ENCODE peak calls at places on chromosomes 4 and X, in five cellular contexts. D is HT1080; Q is NCI-H510A; J is activated CD8-positive, alpha-beta T cell treated with anti-CD3 and anti-CD28 coated beads, Interleukin-2, amount 10 ng/mL, durations not matched to agents 7 days and 5 days; P is substantia nigra. O is an unnamed sample.

GRCh38 chr4:108030332-108030731 is 40.6 kb downstream of the HADH start:
- DNase-seq in D (peak), Q (peak), J (peak), P (peak), O (no peak)

GRCh38 chr4:39977489-39978377 is at the start of gene PDS5A:
- DNase-seq in D (peak), Q (peak), J (peak), P (peak), O (peak)

GRCh38 chrX:55636109-55636508 is 12.9 kb downstream of the FOXR2 start:
- DNase-seq in D (no peak), Q (no peak), J (no peak), P (no peak), O (no peak)

GRCh38 chrX:24672701-24673190 is 21.0 kb upstream of the POLA1 start:
- DNase-seq in D (no peak), Q (no peak), J (no peak), P (no peak), O (no peak)

GRCh38 chrX:132745593-132745992 is 212.8 kb downstream of the HS6ST2 start:
- DNase-seq in D (no peak), Q (no peak), J (no peak), P (no peak), O (no peak)

GRCh38 chr4:76377922-76378321 is 43.0 kb downstream of the CCDC158 start:
- DNase-seq in D (peak), Q (no peak), J (peak), P (no peak), O (no peak)

GRCh38 chrX:47958943-47959342 is 44.8 kb downstream of the ZNF182 start:
- DNase-seq in D (no peak), Q (no peak), J (peak), P (no peak), O (no peak)

GRCh38 chr4:4299006-4299405 is 9.0 kb downstream of the ZBTB49 start:
- DNase-seq in D (no peak), Q (no peak), J (no peak), P (no peak), O (no peak)

GRCh38 chr4:8696369-8697127 is 104.0 kb downstream of the CPZ start:
- DNase-seq in D (no peak), Q (no peak), J (no peak), P (no peak), O (no peak)

GRCh38 chr4:102616661-102617060 is 115.5 kb downstream of the NFKB1 start:
- DNase-seq in D (no peak), Q (peak), J (no peak), P (no peak), O (no peak)

GRCh38 chr4:5144384-5144783 is 93.1 kb downstream of the STK32B start:
- DNase-seq in D (no peak), Q (no peak), J (no peak), P (no peak), O (no peak)

GRCh38 chr4:3293410-3294391 is 880 bp downstream of the RGS12 start:
- DNase-seq in D (no peak), Q (no peak), J (peak), P (no peak), O (no peak)

GRCh38 chr4:143586080-143586479 is 72.6 kb downstream of the SMARCA5 start:
- DNase-seq in D (no peak), Q (no peak), J (no peak), P (no peak), O (no peak)

GRCh38 chr4:150117094-150117493 is 38.8 kb downstream of the DCLK2 start:
- DNase-seq in D (no peak), Q (no peak), J (no peak), P (no peak), O (no peak)

GRCh38 chrX:94676285-94676684 is 1002.3 kb downstream of the FAM133A start:
- DNase-seq in D (no peak), Q (no peak), J (no peak), P (no peak), O (no peak)

GRCh38 chr4:12692815-12693214 is 791.3 kb downstream of the RAB28 start:
- DNase-seq in D (peak), Q (no peak), J (no peak), P (no peak), O (no peak)

GRCh38 chr4:74117024-74117534 is 18.1 kb upstream of the CXCL2 start:
- DNase-seq in D (peak), Q (peak), J (no peak), P (no peak), O (no peak)

GRCh38 chrX:39335447-39336235 is 534.4 kb downstream of the MID1IP1 start:
- DNase-seq in D (no peak), Q (peak), J (no peak), P (no peak), O (peak)

GRCh38 chrX:130111935-130112221 is 1.6 kb upstream of the ELF4 start:
- DNase-seq in D (no peak), Q (no peak), J (no peak), P (no peak), O (no peak)

GRCh38 chrX:109966246-109966645 is 36.7 kb upstream of the TMEM164 start:
- DNase-seq in D (peak), Q (no peak), J (no peak), P (no peak), O (no peak)

GRCh38 chr4:37892641-37893040 is 1.8 kb downstream of the TBC1D1 start:
- DNase-seq in D (no peak), Q (no peak), J (peak), P (no peak), O (no peak)

GRCh38 chrX:40130207-40130606 is 32.4 kb upstream of the BCOR start:
- DNase-seq in D (peak), Q (no peak), J (no peak), P (no peak), O (no peak)

GRCh38 chrX:124328765-124329164 is 3.7 kb upstream of the TEX13D start:
- DNase-seq in D (peak), Q (no peak), J (no peak), P (no peak), O (no peak)

GRCh38 chr4:57148831-57149230 is 38.6 kb upstream of the IGFBP7 start:
- DNase-seq in D (peak), Q (no peak), J (no peak), P (no peak), O (no peak)